ENCODE peak calls at places on chromosomes 2 and 18, in four cellular contexts. L is neural crest cell, U is nephron progenitor cell, M is uterus. Y is an unnamed sample.

GRCh38 chr2:47119001-47119400 is 36.1 kb downstream of the STPG4 start:
- DNase-seq in L (no peak), U (no peak), M (no peak), Y (no peak)

GRCh38 chr2:43201497-43201896 is 24.9 kb downstream of the ZFP36L2 start:
- DNase-seq in L (no peak), U (no peak), M (no peak), Y (no peak)

GRCh38 chr18:62334110-62334509 is 9.0 kb downstream of the TNFRSF11A start:
- DNase-seq in L (no peak), U (no peak), M (no peak), Y (no peak)

GRCh38 chr2:186485576-186485870 is 537 bp upstream of the ZC3H15 start:
- DNase-seq in L (no peak), U (no peak), M (no peak), Y (no peak)

GRCh38 chr2:181586569-181587076 is 70.3 kb downstream of the CERKL start:
- DNase-seq in L (peak; percentile 12), U (peak; percentile 28), M (no peak), Y (no peak)

GRCh38 chr2:59746291-59746690 is 807.2 kb downstream of the BCL11A start:
- DNase-seq in L (no peak), U (no peak), M (no peak), Y (no peak)

GRCh38 chr2:105052773-105053172 is 14.9 kb downstream of the MRPS9 start:
- DNase-seq in L (no peak), U (no peak), M (no peak), Y (no peak)

GRCh38 chr2:64770137-64770780 is 116.5 kb upstream of the SERTAD2 start:
- DNase-seq in L (no peak), U (no peak), M (no peak), Y (no peak)

GRCh38 chr2:135023886-135024285 is 23.4 kb downstream of the MAP3K19 start:
- DNase-seq in L (no peak), U (no peak), M (no peak), Y (no peak)

GRCh38 chr18:58527116-58528010 is 101.5 kb downstream of the ALPK2 start:
- DNase-seq in L (no peak), U (no peak), M (no peak), Y (no peak)

GRCh38 chr2:15939556-15939853 is 845 bp upstream of the MYCN start:
- DNase-seq in L (no peak), U (peak; percentile 84), M (no peak), Y (no peak)
- TF ChIP-seq CTCF in L (no peak), U (no peak), M (no peak), Y (no peak)

GRCh38 chr18:78981652-78981955 is 2.0 kb downstream of the SALL3 start:
- DNase-seq in L (no peak), U (no peak), M (no peak), Y (no peak)

GRCh38 chr18:78983530-78983929 is 3.9 kb downstream of the SALL3 start:
- DNase-seq in L (no peak), U (no peak), M (no peak), Y (no peak)

GRCh38 chr18:78982186-78982585 is 2.6 kb downstream of the SALL3 start:
- DNase-seq in L (no peak), U (no peak), M (no peak), Y (no peak)

GRCh38 chr18:78986018-78986481 is 6.4 kb downstream of the SALL3 start:
- DNase-seq in L (peak; percentile 52), U (peak; percentile 66), M (no peak), Y (no peak)

DNA sequence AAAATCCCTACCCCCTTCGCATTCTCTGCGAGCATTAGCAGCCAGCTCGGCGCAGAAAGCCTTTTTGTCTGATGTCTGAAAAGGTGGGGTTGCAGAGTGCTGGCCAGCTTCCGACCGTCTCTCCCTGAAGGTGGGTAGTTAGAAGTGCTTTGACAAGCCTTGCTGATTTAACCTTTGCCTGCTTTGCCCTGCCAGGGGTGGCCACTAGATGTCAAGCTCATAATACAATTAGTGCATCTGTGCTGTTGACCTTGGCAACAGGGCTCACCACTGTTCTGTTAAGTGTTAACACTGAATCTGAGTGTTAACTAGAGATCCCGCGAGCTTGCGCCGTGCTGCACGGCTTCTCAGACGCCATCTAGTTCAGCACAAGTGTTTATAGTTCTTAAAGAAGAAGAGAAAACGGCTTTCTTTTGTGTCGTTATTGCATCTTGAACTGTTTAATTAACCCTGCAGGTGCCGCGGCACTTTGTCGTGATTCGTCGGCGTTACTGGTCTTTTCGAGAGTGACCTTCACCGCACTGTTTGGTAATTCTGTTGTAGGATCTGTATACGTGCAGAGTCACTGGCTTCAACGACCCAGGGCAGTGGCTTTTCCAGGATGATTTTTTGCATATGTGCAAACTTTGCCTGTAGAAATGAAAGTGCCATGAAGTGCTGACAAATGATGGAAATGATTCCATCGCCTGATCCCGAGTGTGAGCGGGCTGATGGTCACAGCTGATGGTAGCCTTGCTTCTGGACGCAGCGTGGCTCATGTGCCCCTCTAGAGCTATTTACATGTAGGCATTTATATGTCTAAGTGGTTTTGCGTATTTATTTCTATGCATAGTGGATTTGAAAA is 5.5 kb downstream of the SALL3 start:
- DNase-seq in L (peak; percentile 28), U (peak; percentile 55), M (no peak), Y (no peak)
- TF ChIP-seq CTCF in L (peak; percentile 49), U (peak; percentile 45), M (no peak), Y (peak; percentile 50)

DNA sequence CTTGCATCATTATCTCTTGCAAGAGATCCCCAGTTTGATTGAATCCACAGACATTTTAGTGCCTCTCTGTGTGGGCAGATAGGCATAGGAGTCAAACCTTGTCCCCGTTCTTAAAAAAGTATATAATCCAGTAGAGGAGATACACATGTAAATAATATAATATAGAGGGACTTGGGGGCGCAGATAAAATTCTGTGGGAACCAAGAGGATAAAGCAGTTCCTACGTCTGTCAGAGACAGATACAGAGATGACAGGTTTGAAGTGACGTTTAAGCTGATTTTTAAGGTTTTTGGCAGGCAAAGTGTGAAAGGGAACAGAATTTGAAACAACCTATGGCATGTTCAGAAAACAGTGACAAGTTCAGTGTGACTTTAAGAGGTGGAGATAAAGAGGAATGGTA is 63.1 kb downstream of the CAB39 start:
- DNase-seq in L (no peak), U (no peak), M (no peak), Y (no peak)
- TF ChIP-seq CTCF in L (no peak), U (no peak), M (no peak), Y (no peak)

DNA sequence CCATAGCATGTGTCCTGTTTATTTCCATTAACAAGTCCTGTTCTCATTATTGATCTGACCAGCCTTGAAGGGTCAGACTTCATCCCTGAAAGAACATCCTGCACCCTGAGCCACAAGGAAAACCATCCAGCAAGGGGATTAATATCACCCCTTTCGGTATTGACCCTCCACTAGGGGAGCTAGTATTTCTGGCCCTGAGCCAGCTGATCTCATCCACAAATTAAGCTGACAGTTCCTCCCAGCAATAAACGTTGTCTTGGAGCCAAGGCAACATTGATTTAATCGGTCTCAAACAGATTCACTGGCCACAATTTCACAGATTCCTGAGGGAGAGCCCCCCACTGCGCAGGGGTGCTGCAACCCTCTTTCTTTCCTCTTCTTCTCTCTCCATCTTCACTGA is 353.1 kb upstream of the FANCL start:
- DNase-seq in L (no peak), U (peak; percentile 4), M (no peak), Y (no peak)
- TF ChIP-seq CTCF in L (peak; percentile 39), U (peak; percentile 33), M (no peak), Y (peak; percentile 35)

GRCh38 chr18:45741056-45741455 is 17.1 kb downstream of the SLC14A1 start:
- DNase-seq in L (no peak), U (no peak), M (no peak), Y (no peak)

GRCh38 chr18:45739268-45739667 is 15.3 kb downstream of the SLC14A1 start:
- DNase-seq in L (no peak), U (no peak), M (no peak), Y (no peak)

GRCh38 chr18:45739848-45740247 is 15.9 kb downstream of the SLC14A1 start:
- DNase-seq in L (no peak), U (no peak), M (no peak), Y (no peak)

GRCh38 chr18:45734944-45735343 is 11.0 kb downstream of the SLC14A1 start:
- DNase-seq in L (no peak), U (no peak), M (no peak), Y (no peak)

GRCh38 chr18:45738660-45739059 is 14.7 kb downstream of the SLC14A1 start:
- DNase-seq in L (no peak), U (no peak), M (no peak), Y (no peak)
- TF ChIP-seq CTCF in L (no peak), U (no peak), M (no peak), Y (no peak)

GRCh38 chr2:623384-623922 is 53.8 kb downstream of the TMEM18 start:
- DNase-seq in L (no peak), U (no peak), M (no peak), Y (no peak)

GRCh38 chr2:624096-624495 is 53.1 kb downstream of the TMEM18 start:
- DNase-seq in L (no peak), U (no peak), M (no peak), Y (no peak)

GRCh38 chr2:625415-626135 is 51.6 kb downstream of the TMEM18 start:
- DNase-seq in L (no peak), U (no peak), M (no peak), Y (no peak)

GRCh38 chr2:626491-627339 is 50.5 kb downstream of the TMEM18 start:
- DNase-seq in L (no peak), U (no peak), M (no peak), Y (no peak)

GRCh38 chr2:624551-625347 is 52.5 kb downstream of the TMEM18 start:
- DNase-seq in L (no peak), U (no peak), M (no peak), Y (no peak)
- TF ChIP-seq CTCF in L (no peak), U (no peak), M (no peak), Y (no peak)

GRCh38 chr18:32889620-32890593 is 117.1 kb upstream of the KLHL14 start:
- DNase-seq in L (no peak), U (no peak), M (no peak), Y (no peak)

GRCh38 chr18:32891130-32891529 is 118.3 kb upstream of the KLHL14 start:
- DNase-seq in L (no peak), U (no peak), M (no peak), Y (no peak)

GRCh38 chr18:32891797-32892196 is 119.0 kb upstream of the KLHL14 start:
- DNase-seq in L (no peak), U (no peak), M (no peak), Y (no peak)

GRCh38 chr18:32896781-32897547 is 124.1 kb upstream of the KLHL14 start:
- DNase-seq in L (no peak), U (no peak), M (no peak), Y (no peak)

DNA sequence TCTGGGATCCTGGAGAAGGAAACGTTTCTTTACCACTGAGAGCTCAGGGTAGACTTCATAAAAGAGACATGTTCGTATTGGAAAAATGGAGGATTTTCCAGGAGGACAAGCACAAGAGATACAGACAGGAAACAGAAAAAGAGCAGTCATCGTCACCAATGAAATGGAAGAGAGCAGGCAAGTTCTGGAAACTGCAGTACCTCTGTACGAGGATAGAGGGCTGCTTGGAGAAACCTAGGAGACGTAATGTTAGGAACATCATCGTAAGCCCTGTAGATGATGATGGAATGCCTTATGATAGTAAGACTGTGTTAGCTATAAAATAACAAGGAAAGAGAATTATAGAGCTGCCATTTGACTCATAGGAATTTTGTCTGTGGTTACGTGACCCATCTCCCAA is 121.1 kb upstream of the KLHL14 start:
- DNase-seq in L (no peak), U (no peak), M (no peak), Y (no peak)
- TF ChIP-seq CTCF in L (peak; percentile 45), U (peak; percentile 26), M (no peak), Y (peak; percentile 23)